ENCODE peak calls at places on chromosome 13, in nine cellular contexts. L is stimulated activated CD4-positive, alpha-beta T cell treated with anti-CD3 and anti-CD28 coated beads, Interleukin-4, amount 100 ng/mL, for 48 hours; Z is chondrocyte; Q is nephron progenitor cell; G is NB4; O is MV-4-11; N is uterus; K is EH; M is HL-60. R is an unnamed sample.
A peak's percentile ranks its signal among the peaks of the same experiment; 100 is the strongest.

GRCh38 chr13:105773887-105774538 is 761.4 kb downstream of the EFNB2 start:
- DNase-seq in Z (no peak), M (no peak), G (no peak), O (no peak), K (peak; percentile 1), L (no peak), Q (no peak), N (no peak), R (peak; percentile 12)

GRCh38 chr13:37914781-37915391 is 45.3 kb upstream of the TRPC4 start:
- DNase-seq in L (no peak), N (no peak), Q (no peak), G (no peak), Z (no peak), M (no peak), K (peak; percentile 17), O (no peak), R (peak; percentile 61)

GRCh38 chr13:105918842-105919741 is 616.4 kb downstream of the EFNB2 start:
- DNase-seq in N (no peak), O (peak; percentile 51), Q (no peak), K (peak; percentile 83), Z (no peak), L (no peak), G (peak; percentile 74), M (no peak), R (no peak)

GRCh38 chr13:45238945-45239795 is 38.3 kb upstream of the KCTD4 start:
- DNase-seq in N (no peak), M (no peak), L (no peak), Z (no peak), K (peak; percentile 67), O (no peak), G (no peak), Q (no peak), R (no peak)

GRCh38 chr13:30906411-30906990 is 430 bp downstream of the MEDAG start:
- DNase-seq in K (no peak), G (no peak), L (no peak), Q (peak; percentile 52), M (no peak), O (no peak), N (no peak), Z (no peak), R (no peak)

GRCh38 chr13:46983881-46984280 is 87.0 kb upstream of the HTR2A start:
- DNase-seq in K (peak; percentile 20), Q (no peak), L (no peak), G (peak; percentile 43), N (no peak), Z (no peak), M (no peak), O (peak; percentile 47), R (no peak)

GRCh38 chr13:63517376-63517775 is 2101.7 kb upstream of the PCDH20 start:
- DNase-seq in G (no peak), Q (no peak), K (peak; percentile 65), N (no peak), L (no peak), O (no peak), Z (no peak), M (no peak), R (no peak)

GRCh38 chr13:67147257-67148218 is 82.6 kb downstream of the PCDH9 start:
- DNase-seq in O (no peak), Q (no peak), M (no peak), K (peak; percentile 67), N (no peak), Z (no peak), L (no peak), G (no peak), R (peak; percentile 11)

GRCh38 chr13:21060063-21060826 is 1.1 kb downstream of the LATS2 start:
- DNase-seq in L (no peak), G (peak; percentile 67), Q (peak; percentile 63), O (no peak), N (peak; percentile 54), K (peak; percentile 55), M (no peak), Z (no peak), R (peak; percentile 61)

GRCh38 chr13:20182231-20182846 is 10.4 kb downstream of the GJB2 start:
- DNase-seq in Z (no peak), K (peak; percentile 74), N (no peak), L (no peak), O (peak; percentile 61), Q (peak; percentile 59), G (peak; percentile 88), M (peak; percentile 51), R (peak; percentile 81)

GRCh38 chr13:76225815-76226489 is 589.8 kb downstream of the LMO7 start:
- DNase-seq in L (no peak), Q (peak; percentile 11), K (peak; percentile 1), M (no peak), G (no peak), N (no peak), O (no peak), Z (no peak), R (peak; percentile 55)

GRCh38 chr13:63472736-63473135 is 2057.1 kb upstream of the PCDH20 start:
- DNase-seq in G (no peak), Q (no peak), K (no peak), M (no peak), Z (no peak), O (no peak), L (no peak), N (no peak), R (no peak)

GRCh38 chr13:79194272-79194671 is 211.8 kb downstream of the RBM26 start:
- DNase-seq in M (no peak), K (no peak), G (peak; percentile 52), Z (no peak), Q (no peak), O (peak; percentile 95), N (no peak), L (peak; percentile 7), R (no peak)

GRCh38 chr13:26460652-26461051 is 96.8 kb upstream of the WASF3 start:
- DNase-seq in L (no peak), G (no peak), O (no peak), N (peak; percentile 56), Q (no peak), M (no peak), K (peak; percentile 10), Z (no peak), R (no peak)

GRCh38 chr13:63299995-63300394 is 1884.3 kb upstream of the PCDH20 start:
- DNase-seq in O (no peak), N (no peak), L (no peak), M (no peak), Z (no peak), G (no peak), Q (no peak), K (no peak), R (peak; percentile 66)

GRCh38 chr13:91375119-91375729 is 23.2 kb upstream of the GPC5 start:
- DNase-seq in G (peak; percentile 64), N (no peak), Q (peak; percentile 6), K (peak; percentile 20), M (no peak), L (no peak), Z (no peak), O (peak; percentile 70), R (no peak)

GRCh38 chr13:51479199-51479523 is 26.3 kb upstream of the INTS6 start:
- DNase-seq in O (no peak), L (no peak), K (peak; percentile 75), Z (no peak), Q (no peak), M (no peak), N (no peak), G (no peak), R (no peak)

GRCh38 chr13:76939215-76939614 is 9.1 kb upstream of the ACOD1 start:
- DNase-seq in Q (no peak), L (no peak), K (peak; percentile 67), N (no peak), O (peak; percentile 44), Z (no peak), M (no peak), G (no peak), R (no peak)

GRCh38 chr13:44692173-44692713 is 116.1 kb upstream of the TSC22D1 start:
- DNase-seq in M (no peak), Z (no peak), N (no peak), Q (no peak), G (peak; percentile 8), L (no peak), K (peak; percentile 39), O (no peak), R (no peak)

GRCh38 chr13:33236021-33236420 is 49.5 kb downstream of the STARD13 start:
- DNase-seq in Q (no peak), L (no peak), M (no peak), Z (no peak), K (peak; percentile 90), N (no peak), G (no peak), O (no peak), R (no peak)

R was measured in neural progenitor cell.